ENCODE peak calls at places on chromosomes 7 and 10, in six cellular contexts. H is fibroblast of mammary gland, P is Peyer's patch, K is HepG2, X is stomach, G is epithelial cell of proximal tubule. M is an unnamed sample.

GRCh38 chr7:42456756-42457276 is 219.8 kb upstream of the GLI3 start:
- DNase-seq in G (no peak), H (peak), X (no peak), K (no peak), P (no peak), M (no peak)

GRCh38 chr10:72426982-72427381 is 72.3 kb upstream of the DNAJB12 start:
- DNase-seq in P (no peak), H (no peak), G (no peak), X (no peak), K (no peak), M (no peak)

GRCh38 chr7:90111-91063 is 102.0 kb upstream of the FAM20C start:
- DNase-seq in G (peak), K (no peak), P (no peak), X (no peak), H (peak), M (no peak)

GRCh38 chr10:36094091-36094490 is 452.0 kb upstream of the FZD8 start:
- DNase-seq in H (peak), K (no peak), P (no peak), X (no peak), G (no peak), M (no peak)

GRCh38 chr7:22219739-22220493 is 137.0 kb downstream of the RAPGEF5 start:
- DNase-seq in K (no peak), H (no peak), X (no peak), P (no peak), G (no peak), M (no peak)

GRCh38 chr7:43674559-43675436 is 54.5 kb downstream of the COA1 start:
- DNase-seq in H (peak), P (no peak), K (peak), G (peak), X (no peak), M (no peak)

GRCh38 chr7:134761206-134761786 is 18.1 kb upstream of the CALD1 start:
- DNase-seq in X (no peak), P (no peak), K (no peak), G (no peak), H (no peak), M (no peak)

GRCh38 chr7:114107522-114107921 is 188.7 kb upstream of the PPP1R3A start:
- DNase-seq in P (no peak), H (peak), X (no peak), K (no peak), G (no peak), M (no peak)

GRCh38 chr10:89001428-89002072 is 11.0 kb downstream of the FAS start:
- DNase-seq in H (no peak), K (no peak), P (no peak), G (no peak), X (no peak), M (no peak)

GRCh38 chr7:115844857-115845256 is 185.7 kb downstream of the TFEC start:
- DNase-seq in X (no peak), H (peak), P (no peak), K (no peak), G (no peak), M (no peak)

GRCh38 chr7:146094356-146094755 is 22.2 kb upstream of the CNTNAP2 start:
- DNase-seq in K (no peak), H (no peak), X (no peak), P (no peak), G (no peak), M (no peak)

GRCh38 chr7:8105449-8106095 is 137.0 kb downstream of the GLCCI1 start:
- DNase-seq in G (no peak), X (no peak), K (no peak), H (no peak), P (no peak), M (no peak)

GRCh38 chr7:149846021-149846420 is 7.8 kb downstream of the ZNF862 start:
- DNase-seq in P (no peak), K (no peak), H (no peak), X (no peak), G (no peak), M (no peak)

GRCh38 chr10:93512565-93512964 is 16.2 kb downstream of the CEP55 start:
- DNase-seq in P (no peak), H (peak), K (no peak), G (no peak), X (no peak), M (no peak)

GRCh38 chr10:61897671-61898434 is 3.6 kb upstream of the ARID5B start:
- DNase-seq in P (peak), K (no peak), X (peak), H (peak), G (no peak), M (no peak)

GRCh38 chr10:77602231-77602912 is 35.2 kb downstream of the KCNMA1 start:
- DNase-seq in H (peak), G (no peak), K (no peak), P (no peak), X (no peak), M (no peak)

GRCh38 chr10:77531441-77532001 is 106.1 kb downstream of the KCNMA1 start:
- DNase-seq in G (peak), X (no peak), P (no peak), K (no peak), H (peak), M (no peak)

GRCh38 chr7:127997226-127997922 is 33.9 kb downstream of the LRRC4 start:
- DNase-seq in P (no peak), X (no peak), K (peak), G (no peak), H (no peak), M (no peak)

GRCh38 chr10:133353202-133353959 is 4.4 kb downstream of the FUOM start:
- DNase-seq in H (no peak), G (no peak), P (no peak), X (no peak), K (no peak), M (no peak)

GRCh38 chr7:2624293-2624881 is 7.4 kb upstream of the TTYH3 start:
- DNase-seq in P (no peak), X (no peak), K (no peak), G (no peak), H (no peak), M (no peak)

DNA sequence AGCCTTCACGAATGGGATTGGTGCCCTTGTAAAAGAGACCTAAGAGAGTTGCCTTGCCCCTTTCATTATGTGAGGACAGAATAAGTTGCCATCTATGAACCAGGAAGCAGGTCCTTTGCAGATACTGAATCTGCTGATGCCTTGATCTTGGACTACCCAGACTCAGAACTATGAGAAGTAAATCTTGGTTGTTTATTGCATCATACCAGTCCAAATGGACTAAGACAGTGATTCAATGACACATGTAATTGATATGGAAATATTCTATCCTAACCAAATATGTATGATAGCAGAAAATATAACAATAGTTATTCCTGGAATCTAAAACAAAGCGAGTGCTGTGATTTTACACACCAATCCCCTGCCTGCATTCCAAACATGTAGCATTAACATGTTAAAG is 17.0 kb upstream of the LYZL1 start:
- DNase-seq in G (no peak), P (no peak), H (no peak), X (no peak), K (no peak), M (no peak)
- H3K4me3 ChIP-seq in G (no peak), P (no peak), H (no peak), X (no peak), K (no peak), M (no peak)

GRCh38 chr7:158497627-158498026 is 90.0 kb downstream of the PTPRN2 start:
- DNase-seq in X (no peak), K (no peak), G (no peak), H (no peak), P (no peak), M (no peak)

GRCh38 chr7:158494162-158494586 is 93.4 kb downstream of the PTPRN2 start:
- DNase-seq in X (no peak), K (no peak), P (no peak), G (no peak), H (no peak), M (no peak)

GRCh38 chr7:158495256-158495655 is 92.4 kb downstream of the PTPRN2 start:
- DNase-seq in H (no peak), G (no peak), P (no peak), K (no peak), X (no peak), M (no peak)

GRCh38 chr7:158494643-158495042 is 93.0 kb downstream of the PTPRN2 start:
- DNase-seq in H (no peak), X (no peak), P (no peak), G (no peak), K (no peak), M (no peak)

DNA sequence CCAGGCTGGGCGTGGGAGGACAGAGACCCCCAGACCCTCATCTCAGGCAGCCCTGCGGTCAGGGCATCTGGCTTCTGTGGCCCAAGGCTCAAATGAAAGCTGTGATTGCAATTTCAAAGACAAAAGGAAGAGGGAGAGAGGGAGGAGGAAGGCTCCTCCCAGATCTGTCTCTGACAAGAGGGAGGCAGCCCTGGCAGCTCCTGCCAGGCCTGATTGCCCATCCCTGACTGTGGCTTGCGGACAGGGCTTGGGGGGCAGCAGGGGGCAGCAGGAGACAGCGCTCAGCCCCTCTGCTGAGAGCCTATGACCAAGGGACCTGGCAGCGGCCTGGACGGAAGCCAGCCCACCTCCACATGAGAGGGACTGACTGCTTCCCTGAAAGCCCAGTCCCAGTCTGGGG is 91.8 kb downstream of the PTPRN2 start:
- DNase-seq in X (peak), H (peak), G (no peak), K (peak), P (no peak), M (no peak)
- TF ChIP-seq CTCF in X (no peak), H (peak), G (peak), K (peak), P (no peak), M (peak)

DNA sequence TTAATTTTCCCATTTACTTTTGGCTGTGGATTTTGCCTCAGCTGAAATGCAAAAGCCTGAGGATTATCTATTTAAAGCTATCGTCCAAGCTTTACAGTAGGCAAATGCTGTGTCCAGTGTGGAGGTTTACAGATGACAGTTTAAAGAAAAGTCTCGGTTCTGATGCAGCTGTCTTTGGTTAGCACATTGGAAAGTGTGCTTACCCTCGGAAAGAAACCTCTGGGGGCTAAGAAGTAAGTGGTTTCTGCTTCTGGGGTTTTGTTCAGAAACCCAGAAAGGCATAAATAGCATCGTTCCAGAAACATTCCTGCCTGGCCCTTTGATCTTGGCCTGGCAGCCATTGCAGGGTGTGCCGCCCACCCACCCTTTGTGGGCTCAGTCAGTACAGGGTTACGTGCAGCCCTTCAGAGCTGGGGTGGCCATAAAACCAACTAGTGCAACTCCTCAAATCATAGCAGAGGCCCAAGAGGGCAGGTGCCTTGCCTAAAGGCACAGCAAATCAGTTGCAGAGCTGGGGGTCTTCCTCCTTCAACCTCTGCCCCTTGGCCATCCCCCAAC is 49.0 kb upstream of the CHST15 start:
- DNase-seq in H (no peak), P (no peak), K (no peak), X (no peak), G (no peak), M (no peak)
- H3K4me3 ChIP-seq in H (no peak), P (no peak), K (no peak), X (no peak), G (no peak), M (no peak)

DNA sequence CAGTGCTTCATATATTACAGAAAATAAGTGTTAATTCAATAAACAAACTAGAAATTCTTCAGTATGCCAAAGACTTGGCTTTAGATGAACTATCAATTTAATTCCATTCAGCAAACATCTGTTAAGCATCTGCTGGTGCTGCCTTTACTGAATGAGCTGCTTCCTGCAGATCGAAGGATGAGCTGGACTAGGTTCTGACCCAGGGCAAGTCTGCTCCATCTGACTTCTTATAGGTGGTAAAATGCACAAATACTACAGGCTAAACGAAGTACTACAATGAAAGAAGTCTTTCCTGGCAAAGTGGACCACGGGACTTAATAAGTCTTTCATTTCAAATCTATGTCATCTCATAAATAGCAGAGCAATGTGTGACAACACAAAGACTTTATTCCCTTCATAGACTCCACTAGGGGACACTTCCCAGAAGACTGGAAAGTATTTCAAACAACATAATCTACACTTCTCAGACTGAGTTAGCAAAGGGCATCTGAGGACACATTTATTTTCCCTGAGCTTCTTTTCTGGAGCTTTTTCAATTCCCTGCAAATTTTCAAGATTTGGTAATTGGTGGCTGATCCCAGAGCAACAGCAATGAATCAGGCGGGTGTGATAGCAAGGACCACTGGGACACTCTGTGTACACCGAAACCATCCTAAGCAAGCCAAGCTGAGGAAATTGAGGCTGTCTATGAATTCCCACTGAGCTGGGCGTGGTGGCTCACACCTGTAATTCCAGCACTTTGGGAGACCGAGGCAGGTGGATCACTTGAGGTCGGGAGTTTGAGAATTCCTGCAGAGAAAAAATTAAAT is 108.9 kb upstream of the FRMD4A start:
- DNase-seq in P (no peak), X (no peak), H (peak), K (no peak), G (no peak), M (no peak)
- TF ChIP-seq CTCF in P (no peak), X (no peak), H (no peak), K (no peak), G (no peak), M (no peak)

GRCh38 chr7:158582089-158582456 is 5.5 kb downstream of the PTPRN2 start:
- DNase-seq in X (peak), H (no peak), K (no peak), G (no peak), P (no peak), M (no peak)

GRCh38 chr7:158583143-158583542 is 4.5 kb downstream of the PTPRN2 start:
- DNase-seq in X (no peak), K (no peak), G (no peak), P (no peak), H (no peak), M (no peak)

GRCh38 chr7:158584392-158584791 is 3.2 kb downstream of the PTPRN2 start:
- DNase-seq in P (no peak), H (no peak), G (no peak), X (no peak), K (no peak), M (no peak)

GRCh38 chr7:158585721-158586498 is 1.7 kb downstream of the PTPRN2 start:
- DNase-seq in K (no peak), P (no peak), X (peak), H (no peak), G (no peak), M (no peak)

GRCh38 chr7:158583810-158584209 is 3.8 kb downstream of the PTPRN2 start:
- DNase-seq in X (no peak), G (no peak), K (no peak), H (no peak), P (no peak), M (no peak)
- H3K4me3 ChIP-seq in X (no peak), G (no peak), K (no peak), H (no peak), P (no peak), M (no peak)

DNA sequence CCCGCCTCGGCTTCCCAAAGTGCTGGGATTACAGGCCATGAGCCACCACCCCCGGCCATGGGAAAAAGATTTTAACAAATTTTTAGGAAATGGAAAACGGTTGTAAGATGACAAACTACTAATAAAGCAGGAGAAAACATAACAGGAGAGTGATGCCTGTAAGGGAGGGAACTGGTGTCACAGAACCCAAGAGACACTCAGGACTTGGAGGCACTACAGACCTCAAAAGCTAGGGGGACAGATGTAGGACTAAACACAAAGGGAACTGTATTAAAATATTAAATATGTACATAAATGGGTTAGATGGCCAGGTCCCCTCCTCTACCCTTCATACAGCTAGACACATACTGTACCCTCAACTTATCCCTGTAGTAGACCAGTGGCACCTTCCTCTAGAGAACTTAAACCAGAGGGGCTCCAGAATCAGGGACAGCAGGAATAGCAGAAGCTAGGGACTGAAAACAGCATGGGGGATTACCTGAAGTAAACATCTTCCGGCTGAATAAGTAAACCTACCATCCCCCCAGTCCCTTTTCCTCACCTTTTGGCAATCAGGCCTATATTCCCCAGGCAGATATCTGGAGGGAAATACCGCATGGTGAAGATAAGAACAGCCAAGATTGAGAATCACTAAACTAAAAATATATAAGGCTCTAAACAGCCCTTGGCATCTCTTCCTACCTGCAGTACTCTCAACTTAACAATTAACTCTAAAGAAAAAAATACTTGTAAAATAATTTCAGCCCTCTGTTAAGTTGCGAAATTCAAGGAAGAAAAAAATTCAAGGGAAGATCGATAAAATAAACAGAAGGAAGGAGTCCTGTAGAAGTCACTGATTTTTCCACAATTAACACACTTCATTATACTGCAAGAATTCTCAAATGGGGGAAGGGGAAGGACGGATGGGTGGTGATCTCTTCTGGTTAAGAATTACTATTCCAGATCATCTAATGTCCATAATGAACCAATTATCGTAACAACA is 15.5 kb downstream of the TM9SF3 start:
- DNase-seq in X (no peak), K (no peak), G (no peak), H (no peak), P (no peak), M (no peak)
- TF ChIP-seq CTCF in X (no peak), K (no peak), G (no peak), H (no peak), P (no peak), M (no peak)

DNA sequence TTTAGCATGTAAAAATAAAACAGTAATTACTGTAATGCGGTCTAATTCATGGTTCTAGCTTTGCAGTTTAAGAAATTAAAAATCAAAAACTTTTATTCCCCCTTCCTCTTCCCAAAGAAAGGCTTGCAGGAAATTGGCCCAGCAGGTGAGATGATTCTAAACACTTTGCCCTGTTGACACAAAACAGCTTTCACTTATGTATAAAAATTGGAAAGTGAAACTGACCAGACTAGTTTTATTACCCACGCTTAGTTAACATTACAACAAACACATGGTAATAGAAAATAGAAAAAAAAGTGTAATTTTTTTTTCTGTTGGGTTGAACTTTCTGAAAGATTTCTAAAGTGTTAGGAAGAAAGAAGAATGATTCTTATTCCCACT is 1.2 kb upstream of the CCDC6 start:
- DNase-seq in X (no peak), H (no peak), G (no peak), K (no peak), P (no peak), M (no peak)
- H3K4me3 ChIP-seq in X (peak), H (peak), G (peak), K (peak), P (no peak), M (peak)

DNA sequence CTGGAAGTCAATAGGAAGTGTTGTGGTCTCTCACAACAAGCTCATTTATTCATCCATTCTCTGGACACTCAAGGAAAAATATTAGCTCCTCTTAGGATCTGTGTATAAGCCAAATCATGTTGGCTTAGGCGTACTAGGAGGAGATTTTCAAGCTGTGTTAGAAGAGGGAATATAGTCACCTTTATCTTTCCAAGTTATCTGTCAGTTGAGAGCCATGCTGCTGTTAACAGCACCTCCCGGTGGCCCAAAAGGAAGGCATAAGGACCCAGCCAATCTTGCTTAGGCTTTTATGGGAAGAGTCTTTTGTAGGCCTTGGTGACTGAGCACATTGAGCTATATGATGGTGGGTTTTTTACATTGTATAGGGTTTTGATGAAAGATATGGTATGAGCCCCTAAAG is 220.0 kb downstream of the LRMDA start:
- DNase-seq in X (no peak), K (peak), H (peak), P (no peak), G (no peak), M (no peak)
- TF ChIP-seq CTCF in X (no peak), K (peak), H (peak), P (peak), G (peak), M (peak)

GRCh38 chr7:50303082-50303893 is 1.2 kb upstream of the IKZF1 start:
- DNase-seq in H (no peak), P (no peak), G (no peak), K (no peak), X (no peak), M (no peak)
- H3K4me3 ChIP-seq in H (no peak), P (peak), G (no peak), K (no peak), X (peak), M (peak)